ENCODE peak calls at places on chromosome 18, in seven cellular contexts. P is ovary, D is uterus, W is esophagus squamous epithelium, E is heart right ventricle, L is left lung, A is psoas muscle. J is an unnamed sample.
A peak's percentile ranks its signal among the peaks of the same experiment; 100 is the strongest.

GRCh38 chr18:3626927-3627240 is 176.9 kb downstream of the TGIF1 start:
- DNase-seq in P (no peak), D (no peak), W (no peak), E (no peak), L (no peak), A (no peak), J (no peak)

GRCh38 chr18:47283476-47283875 is 32.0 kb upstream of the SKOR2 start:
- DNase-seq in P (no peak), D (no peak), W (no peak), E (no peak), L (no peak), A (no peak), J (peak; percentile 6)

GRCh38 chr18:38011446-38011845 is 445.8 kb upstream of the CELF4 start:
- DNase-seq in P (no peak), D (no peak), W (no peak), E (no peak), L (no peak), A (no peak), J (no peak)

GRCh38 chr18:42893991-42894390 is 221.5 kb downstream of the RIT2 start:
- DNase-seq in P (no peak), D (no peak), W (no peak), E (no peak), L (no peak), A (no peak), J (no peak)

GRCh38 chr18:75364512-75364911 is 63.0 kb downstream of the SMIM21 start:
- DNase-seq in P (no peak), D (no peak), W (no peak), E (no peak), L (no peak), A (no peak), J (no peak)

GRCh38 chr18:37578886-37579513 is 13.4 kb upstream of the CELF4 start:
- DNase-seq in P (no peak), D (no peak), W (no peak), E (no peak), L (no peak), A (no peak), J (no peak)

GRCh38 chr18:60892855-60893254 is 440.4 kb upstream of the CDH20 start:
- DNase-seq in P (no peak), D (no peak), W (no peak), E (no peak), L (no peak), A (no peak), J (no peak)

GRCh38 chr18:51151568-51152511 is 45.6 kb downstream of the MEX3C start:
- DNase-seq in P (no peak), D (no peak), W (no peak), E (no peak), L (peak; percentile 71), A (no peak), J (no peak)

GRCh38 chr18:69267895-69268294 is 132.8 kb upstream of the DOK6 start:
- DNase-seq in P (no peak), D (no peak), W (no peak), E (no peak), L (no peak), A (no peak), J (no peak)

GRCh38 chr18:53056064-53056463 is 716.1 kb downstream of the DCC start:
- DNase-seq in P (no peak), D (no peak), W (no peak), E (no peak), L (no peak), A (no peak), J (no peak)

GRCh38 chr18:61892683-61893303 is at the start of gene RNF152:
- DNase-seq in P (peak; percentile 43), D (peak; percentile 49), W (no peak), E (peak; percentile 33), L (peak; percentile 54), A (peak; percentile 55), J (peak; percentile 25)

GRCh38 chr18:31687529-31687928 is 3.1 kb upstream of the B4GALT6 start:
- DNase-seq in P (no peak), D (no peak), W (no peak), E (no peak), L (no peak), A (no peak), J (no peak)

GRCh38 chr18:26813043-26813442 is 52.5 kb downstream of the AQP4 start:
- DNase-seq in P (peak; percentile 70), D (peak; percentile 37), W (no peak), E (no peak), L (no peak), A (no peak), J (no peak)

GRCh38 chr18:48901145-48902022 is 49.4 kb downstream of the SMAD7 start:
- DNase-seq in P (no peak), D (no peak), W (no peak), E (no peak), L (no peak), A (no peak), J (no peak)

GRCh38 chr18:26468931-26469340 is 79.4 kb downstream of the KCTD1 start:
- DNase-seq in P (no peak), D (no peak), W (no peak), E (no peak), L (no peak), A (no peak), J (no peak)

GRCh38 chr18:36620801-36621200 is 208.0 kb downstream of the TPGS2 start:
- DNase-seq in P (no peak), D (no peak), W (no peak), E (no peak), L (no peak), A (no peak), J (no peak)

GRCh38 chr18:39773656-39774055 is 2181.4 kb upstream of the PIK3C3 start:
- DNase-seq in P (no peak), D (no peak), W (no peak), E (no peak), L (no peak), A (no peak), J (no peak)

GRCh38 chr18:1392865-1393734 is 488.4 kb downstream of the ADCYAP1 start:
- DNase-seq in P (no peak), D (no peak), W (no peak), E (no peak), L (no peak), A (no peak), J (no peak)

GRCh38 chr18:36307513-36307912 is 10.0 kb downstream of the FHOD3 start:
- DNase-seq in P (no peak), D (no peak), W (no peak), E (no peak), L (no peak), A (no peak), J (no peak)

GRCh38 chr18:27952741-27953140 is 224.2 kb downstream of the CDH2 start:
- DNase-seq in P (no peak), D (no peak), W (no peak), E (no peak), L (no peak), A (no peak), J (no peak)

DNA sequence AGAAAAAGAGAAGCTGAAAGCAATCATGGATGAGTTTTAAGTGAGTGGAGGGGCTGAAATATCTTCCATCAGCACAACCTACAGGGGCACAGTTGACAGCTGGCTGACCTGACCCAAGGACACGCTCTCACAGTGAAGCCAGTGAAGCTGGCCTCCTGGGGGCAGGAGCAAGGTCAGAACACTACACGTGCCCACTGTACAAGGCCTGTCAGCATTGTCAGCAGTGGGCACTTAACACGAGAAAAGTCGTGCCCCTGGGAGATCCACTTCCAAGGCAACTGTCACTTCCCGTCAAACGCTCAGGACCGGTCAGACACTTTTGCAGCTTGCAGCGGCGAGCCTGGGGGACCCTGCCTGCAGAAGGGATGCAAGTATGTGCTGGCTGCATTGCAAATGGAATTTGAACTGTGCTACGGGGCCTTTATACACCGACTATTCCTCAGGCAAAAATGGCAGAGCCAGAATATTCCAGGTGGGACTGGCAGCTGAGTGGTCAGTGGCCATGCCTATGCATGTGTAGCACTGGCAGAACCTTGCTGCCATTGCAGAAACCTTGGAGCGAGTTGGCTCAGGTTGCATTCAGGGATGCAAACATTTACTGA is 176.2 kb downstream of the BCL2 start:
- DNase-seq in P (no peak), D (no peak), W (no peak), E (no peak), L (no peak), A (no peak), J (no peak)
- H3K4me1 ChIP-seq in P (peaks cover 13% of the 10 kb centered on the region), D (no peaks in the 10 kb centered on the region), W (peaks cover 5% of the 10 kb centered on the region), E (no peaks in the 10 kb centered on the region), L (no peaks in the 10 kb centered on the region), A (peaks cover 80% of the 10 kb centered on the region), J (no peaks in the 10 kb centered on the region)

GRCh38 chr18:10843533-10843932 is 305.8 kb downstream of the PIEZO2 start:
- DNase-seq in P (no peak), D (no peak), W (no peak), E (no peak), L (no peak), A (no peak), J (no peak)
- H3K27ac ChIP-seq in P (no peak overlapping the region), D (no peak overlapping the region), W (no peak overlapping the region), E (no peak overlapping the region), L (no peak overlapping the region), A (no peak overlapping the region), J (no peak overlapping the region)

GRCh38 chr18:76442413-76443171 is 52.5 kb downstream of the ZNF516 start:
- DNase-seq in P (no peak), D (no peak), W (no peak), E (no peak), L (peak; percentile 74), A (no peak), J (no peak)
- H3K4me1 ChIP-seq in P (peaks cover 19% of the 10 kb centered on the region), D (peaks cover 10% of the 10 kb centered on the region), W (peaks cover 22% of the 10 kb centered on the region), E (no peaks in the 10 kb centered on the region), L (peaks cover 14% of the 10 kb centered on the region), A (peaks cover 37% of the 10 kb centered on the region), J (peaks cover 34% of the 10 kb centered on the region)

GRCh38 chr18:58540381-58540943 is 88.4 kb downstream of the ALPK2 start:
- DNase-seq in P (no peak), D (no peak), W (no peak), E (no peak), L (no peak), A (no peak), J (no peak)

GRCh38 chr18:58541137-58541788 is 87.6 kb downstream of the ALPK2 start:
- DNase-seq in P (no peak), D (no peak), W (no peak), E (no peak), L (no peak), A (no peak), J (no peak)

GRCh38 chr18:58541789-58542425 is 87.0 kb downstream of the ALPK2 start:
- DNase-seq in P (no peak), D (no peak), W (no peak), E (no peak), L (no peak), A (no peak), J (peak; percentile 96)

GRCh38 chr18:58544179-58544578 is 84.7 kb downstream of the ALPK2 start:
- DNase-seq in P (no peak), D (no peak), W (no peak), E (no peak), L (no peak), A (no peak), J (no peak)

DNA sequence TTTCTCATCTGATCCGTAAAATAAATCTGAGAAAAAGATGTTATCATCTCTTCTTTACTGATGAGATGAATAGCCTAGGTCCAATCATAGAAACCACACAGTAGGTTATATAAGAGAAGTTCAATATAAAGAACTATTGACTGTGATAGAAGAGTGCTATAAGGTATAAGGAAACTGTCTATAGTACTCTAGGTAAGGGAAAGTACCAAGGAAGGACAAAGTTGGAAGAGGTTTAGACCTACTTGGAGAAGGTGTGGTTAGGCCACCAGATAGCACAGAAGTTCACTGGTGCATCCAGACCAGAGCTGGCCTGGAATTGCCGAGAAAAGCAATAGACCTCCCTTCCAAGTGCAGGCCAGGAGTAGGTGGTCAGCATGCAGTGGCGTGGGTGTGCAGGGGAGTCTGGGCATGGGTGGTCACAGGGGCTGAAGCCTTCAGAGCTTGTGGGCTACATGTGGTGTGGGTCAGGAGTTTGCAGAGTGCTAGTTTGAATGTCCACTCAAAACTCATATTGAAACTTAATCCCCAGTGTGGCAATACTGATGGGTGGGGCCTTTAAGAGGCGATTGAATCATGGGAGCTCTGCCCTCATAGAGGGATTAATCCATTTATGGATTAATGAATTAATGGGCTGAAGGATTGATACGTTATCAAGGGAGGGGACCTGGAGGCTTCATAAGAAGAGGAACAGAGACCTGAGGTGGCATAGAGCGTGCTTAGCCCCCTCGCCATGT is 86.3 kb downstream of the ALPK2 start:
- DNase-seq in P (no peak), D (no peak), W (no peak), E (no peak), L (no peak), A (no peak), J (no peak)
- H3K27ac ChIP-seq in P (no peak overlapping the region), D (no peak overlapping the region), W (peak overlapping the region; percentile 62), E (peak overlapping the region; percentile 42), L (peak overlapping the region; percentile 24), A (peak overlapping the region; percentile 83), J (peak overlapping the region; percentile 90)

J was measured in SJSA1.